ENCODE peak calls at places on chromosomes 16 and 17, in six cellular contexts. Y, V, X, Q, O and M are unnamed samples.

GRCh38 chr17:34715504-34715903 is 136.1 kb downstream of the TMEM132E start:
- DNase-seq in Y (no peak), V (no peak), X (no peak), Q (no peak), O (no peak), M (peak)

GRCh38 chr16:68000024-68000423 is 740 bp upstream of the DPEP2 start:
- DNase-seq in Y (no peak), V (no peak), X (no peak), Q (no peak), O (no peak), M (no peak)

GRCh38 chr17:78323821-78324390 is 36.0 kb downstream of the SOCS3 start:
- DNase-seq in Y (peak), V (no peak), X (no peak), Q (no peak), O (no peak), M (no peak)

GRCh38 chr17:44655983-44656700 is at the start of gene MEIOC:
- DNase-seq in Y (peak), V (no peak), X (peak), Q (peak), O (no peak), M (peak)

GRCh38 chr16:5326395-5326794 is 228.8 kb upstream of the EEF2KMT start:
- DNase-seq in Y (no peak), V (no peak), X (no peak), Q (no peak), O (no peak), M (no peak)

GRCh38 chr16:48381201-48381600 is 4.0 kb downstream of the SIAH1 start:
- DNase-seq in Y (no peak), V (no peak), X (no peak), Q (no peak), O (no peak), M (peak)

GRCh38 chr16:54244061-54244886 is 42.3 kb downstream of the IRX3 start:
- DNase-seq in Y (no peak), V (no peak), X (no peak), Q (no peak), O (no peak), M (no peak)

GRCh38 chr16:16004314-16004749 is 54.9 kb downstream of the ABCC1 start:
- DNase-seq in Y (no peak), V (no peak), X (no peak), Q (no peak), O (no peak), M (no peak)

GRCh38 chr16:83549836-83550569 is 257.8 kb upstream of the HSBP1 start:
- DNase-seq in Y (peak), V (no peak), X (no peak), Q (no peak), O (no peak), M (no peak)

GRCh38 chr17:43548689-43549379 is 2.7 kb upstream of the ETV4 start:
- DNase-seq in Y (no peak), V (no peak), X (no peak), Q (no peak), O (no peak), M (no peak)

GRCh38 chr16:23342083-23342640 is 40.1 kb downstream of the SCNN1B start:
- DNase-seq in Y (no peak), V (no peak), X (no peak), Q (no peak), O (no peak), M (no peak)

GRCh38 chr17:66564992-66565465 is 262.6 kb downstream of the PRKCA start:
- DNase-seq in Y (no peak), V (no peak), X (no peak), Q (no peak), O (no peak), M (peak)

GRCh38 chr17:49646391-49647255 is 31.3 kb downstream of the SPOP start:
- DNase-seq in Y (peak), V (peak), X (no peak), Q (no peak), O (no peak), M (no peak)

GRCh38 chr17:57834146-57834741 is 15.6 kb downstream of the MRPS23 start:
- DNase-seq in Y (peak), V (peak), X (no peak), Q (no peak), O (no peak), M (no peak)

GRCh38 chr17:5370411-5370810 is 49.1 kb downstream of the NUP88 start:
- DNase-seq in Y (no peak), V (no peak), X (no peak), Q (no peak), O (no peak), M (no peak)

GRCh38 chr16:85611455-85612190 is 1.5 kb upstream of the GSE1 start:
- DNase-seq in Y (peak), V (peak), X (peak), Q (peak), O (no peak), M (peak)

GRCh38 chr16:78122774-78123315 is 23.4 kb downstream of the WWOX start:
- DNase-seq in Y (peak), V (no peak), X (peak), Q (peak), O (no peak), M (no peak)

GRCh38 chr16:87060026-87060986 is 256.9 kb downstream of the C16orf95 start:
- DNase-seq in Y (peak), V (no peak), X (no peak), Q (no peak), O (no peak), M (peak)

GRCh38 chr17:37828313-37829124 is 83.7 kb upstream of the HNF1B start:
- DNase-seq in Y (no peak), V (no peak), X (no peak), Q (no peak), O (no peak), M (no peak)

GRCh38 chr16:55120408-55120807 is 189.7 kb downstream of the IRX5 start:
- DNase-seq in Y (no peak), V (no peak), X (no peak), Q (peak), O (no peak), M (no peak)